ENCODE peak calls at places on chromosomes 4 and X, in four cellular contexts. N, U, H and E are unnamed samples.

GRCh38 chr4:126899382-126899801 is 733.4 kb upstream of the INTU start:
- DNase-seq in N (peak; percentile 95), U (no peak), H (no peak), E (peak; percentile 72)

GRCh38 chr4:256492-256891 is 48.8 kb downstream of the ZNF732 start:
- DNase-seq in N (no peak), U (no peak), H (no peak), E (no peak)

GRCh38 chr4:183304538-183304937 is 15.5 kb downstream of the CLDN22 start:
- DNase-seq in N (no peak), U (no peak), H (no peak), E (no peak)

GRCh38 chr4:158538176-158538575 is 16.5 kb downstream of the RXFP1 start:
- DNase-seq in N (peak; percentile 77), U (no peak), H (no peak), E (peak; percentile 68)

GRCh38 chr4:72701987-72702819 is 133.2 kb upstream of the ADAMTS3 start:
- DNase-seq in N (peak; percentile 70), U (peak; percentile 46), H (peak; percentile 14), E (peak; percentile 40)

GRCh38 chr4:1851575-1852415 is 4.2 kb downstream of the LETM1 start:
- DNase-seq in N (peak; percentile 25), U (no peak), H (no peak), E (no peak)

GRCh38 chr4:156182269-156182668 is 228.6 kb upstream of the CTSO start:
- DNase-seq in N (no peak), U (no peak), H (no peak), E (no peak)

GRCh38 chrX:118780915-118781314 is 42.7 kb upstream of the ZCCHC12 start:
- DNase-seq in N (peak; percentile 29), U (no peak), H (no peak), E (no peak)

GRCh38 chr4:147732516-147733193 is 767 bp downstream of the ARHGAP10 start:
- DNase-seq in N (peak; percentile 50), U (peak; percentile 36), H (peak; percentile 36), E (peak; percentile 51)

GRCh38 chrX:153347530-153347929 is 13.6 kb downstream of the ZNF275 start:
- DNase-seq in N (no peak), U (no peak), H (no peak), E (no peak)

GRCh38 chr4:3417448-3417847 is 24.3 kb upstream of the HGFAC start:
- DNase-seq in N (no peak), U (no peak), H (no peak), E (no peak)

GRCh38 chr4:101178731-101179130 is 168.6 kb downstream of the PPP3CA start:
- DNase-seq in N (peak; percentile 41), U (no peak), H (no peak), E (no peak)

GRCh38 chr4:48490680-48491513 is 845 bp downstream of the ZAR1 start:
- DNase-seq in N (no peak), U (no peak), H (no peak), E (no peak)

GRCh38 chr4:107977966-107978705 is 11.6 kb upstream of the HADH start:
- DNase-seq in N (no peak), U (no peak), H (no peak), E (no peak)

GRCh38 chr4:17619416-17620105 is 5.1 kb downstream of the MED28 start:
- DNase-seq in N (peak; percentile 10), U (no peak), H (no peak), E (no peak)

GRCh38 chr4:109552240-109552639 is 7.8 kb upstream of the MCUB start:
- DNase-seq in N (no peak), U (no peak), H (no peak), E (no peak)

GRCh38 chr4:145083891-145084640 is 13.9 kb downstream of the ANAPC10 start:
- DNase-seq in N (no peak), U (no peak), H (no peak), E (peak; percentile 72)

GRCh38 chr4:103244251-103244650 is 46.1 kb upstream of the CENPE start:
- DNase-seq in N (no peak), U (no peak), H (no peak), E (peak; percentile 49)

GRCh38 chr4:102759835-102760644 is 728 bp downstream of the MANBA start:
- DNase-seq in N (peak; percentile 54), U (peak; percentile 62), H (no peak), E (peak; percentile 67)

GRCh38 chr4:73728091-73728741 is 12.2 kb upstream of the CXCL8 start:
- DNase-seq in N (no peak), U (no peak), H (no peak), E (no peak)

GRCh38 chr4:142901166-142901662 is 55.1 kb upstream of the INPP4B start:
- DNase-seq in N (peak; percentile 34), U (no peak), H (no peak), E (peak; percentile 2)

GRCh38 chr4:48778431-48779094 is 1.5 kb downstream of the FRYL start:
- DNase-seq in N (peak; percentile 77), U (peak; percentile 14), H (no peak), E (peak; percentile 37)

GRCh38 chr4:145613546-145614234 is 5.5 kb upstream of the MMAA start:
- DNase-seq in N (no peak), U (peak; percentile 19), H (no peak), E (no peak)

GRCh38 chrX:83845397-83845796 is 15.5 kb upstream of the CYLC1 start:
- DNase-seq in N (peak; percentile 4), U (peak; percentile 40), H (no peak), E (peak; percentile 11)

GRCh38 chrX:108582151-108582550 is 142.5 kb downstream of the COL4A5 start:
- DNase-seq in N (no peak), U (no peak), H (peak; percentile 2), E (no peak)

GRCh38 chr4:39825090-39825489 is 127.2 kb downstream of the UBE2K start:
- DNase-seq in N (no peak), U (no peak), H (no peak), E (no peak)

GRCh38 chr4:123233409-123233808 is 163.2 kb upstream of the SPRY1 start:
- DNase-seq in N (peak; percentile 19), U (no peak), H (no peak), E (no peak)

GRCh38 chr4:187840814-187841213 is 154.8 kb upstream of the ZFP42 start:
- DNase-seq in N (peak; percentile 19), U (no peak), H (no peak), E (peak; percentile 3)

GRCh38 chr4:87886083-87886482 is 53.3 kb downstream of the MEPE start:
- DNase-seq in N (no peak), U (no peak), H (no peak), E (no peak)

GRCh38 chrX:131791608-131792355 is 231.3 kb upstream of the STK26 start:
- DNase-seq in N (no peak), U (no peak), H (no peak), E (no peak)

GRCh38 chrX:48468247-48468671 is 1.8 kb downstream of the SLC38A5 start:
- DNase-seq in N (no peak), U (no peak), H (no peak), E (no peak)

GRCh38 chrX:138519296-138519695 is 192.2 kb downstream of the FGF13 start:
- DNase-seq in N (no peak), U (no peak), H (no peak), E (no peak)

GRCh38 chr4:174154455-174154854 is 129.0 kb downstream of the FBXO8 start:
- DNase-seq in N (peak; percentile 49), U (no peak), H (no peak), E (peak; percentile 50)

GRCh38 chrX:3449287-3449686 is 102.8 kb upstream of the MXRA5 start:
- DNase-seq in N (peak; percentile 41), U (no peak), H (no peak), E (no peak)